ENCODE peak calls at places on chromosomes 16 and 17, in four cellular contexts. X is CD8-positive, alpha-beta T cell; J is heart right ventricle; P is cardiac muscle cell. H is an unnamed sample.

GRCh38 chr17:59456923-59457615 is 108.3 kb upstream of the DHX40 start:
- DNase-seq in X (no peak), J (no peak), P (no peak), H (no peak)

GRCh38 chr16:4309833-4310266 is 6.0 kb upstream of the GLIS2 start:
- DNase-seq in X (peak), P (peak), J (no peak), H (no peak)

GRCh38 chr16:30998852-30999761 is 11.3 kb downstream of the STX1B start:
- DNase-seq in P (no peak), J (no peak), X (no peak), H (peak)

GRCh38 chr16:29687755-29688154 is 8.8 kb downstream of the QPRT start:
- DNase-seq in J (no peak), X (no peak), P (no peak), H (no peak)

GRCh38 chr16:19005561-19006445 is 22.1 kb downstream of the TMC7 start:
- DNase-seq in P (no peak), X (no peak), J (peak), H (peak)

GRCh38 chr17:77424585-77425344 is 284.0 kb downstream of the SEC14L1 start:
- DNase-seq in X (no peak), P (peak), J (peak), H (peak)

GRCh38 chr17:9644910-9645751 is at the start of gene USP43:
- DNase-seq in P (peak), X (no peak), J (no peak), H (no peak)

GRCh38 chr17:6599364-6599763 is 41.1 kb downstream of the KIAA0753 start:
- DNase-seq in X (no peak), P (no peak), J (no peak), H (no peak)

GRCh38 chr17:3794890-3795757 is 5.9 kb downstream of the ITGAE start:
- DNase-seq in J (no peak), P (no peak), X (peak), H (no peak)

GRCh38 chr16:86016201-86016965 is 117.4 kb downstream of the IRF8 start:
- DNase-seq in X (no peak), J (peak), P (peak), H (no peak)

GRCh38 chr16:67302076-67302475 is 22.7 kb downstream of the PLEKHG4 start:
- DNase-seq in J (no peak), X (no peak), P (no peak), H (no peak)

GRCh38 chr16:49834496-49835009 is 21.4 kb downstream of the ZNF423 start:
- DNase-seq in J (peak), X (no peak), P (peak), H (no peak)

GRCh38 chr17:51487947-51488346 is 227.6 kb downstream of the UTP18 start:
- DNase-seq in X (no peak), J (no peak), P (peak), H (no peak)

GRCh38 chr17:50058296-50058945 is 2.5 kb downstream of the ITGA3 start:
- DNase-seq in P (no peak), X (no peak), J (no peak), H (no peak)

GRCh38 chr16:89410794-89411309 is 79.5 kb downstream of the ANKRD11 start:
- DNase-seq in J (peak), X (no peak), P (no peak), H (peak)

GRCh38 chr17:61984826-61985225 is 57.0 kb upstream of the INTS2 start:
- DNase-seq in J (no peak), P (no peak), X (no peak), H (no peak)

GRCh38 chr16:12729448-12729847 is 74.2 kb downstream of the CPPED1 start:
- DNase-seq in J (no peak), P (no peak), X (no peak), H (no peak)

GRCh38 chr16:70432800-70433455 is 6.0 kb downstream of the ST3GAL2 start:
- DNase-seq in P (peak), X (no peak), J (no peak), H (no peak)

GRCh38 chr16:84138824-84139627 is 6.0 kb downstream of the HSDL1 start:
- DNase-seq in X (no peak), J (peak), P (peak), H (no peak)

GRCh38 chr17:76822184-76822778 is 45.9 kb upstream of the MGAT5B start:
- DNase-seq in X (no peak), J (no peak), P (no peak), H (no peak)

GRCh38 chr16:26987631-26988030 is 79.1 kb upstream of the C16orf82 start:
- DNase-seq in J (no peak), X (no peak), P (no peak), H (no peak)

GRCh38 chr17:30234954-30235353 is 543 bp downstream of the SLC6A4 start:
- DNase-seq in J (no peak), X (no peak), P (peak), H (no peak)
- H3K4me3 ChIP-seq in J (peak), X (peak), P (peak), H (no peak)

GRCh38 chr17:82736511-82737185 is 1.2 kb downstream of the FN3K start:
- DNase-seq in J (no peak), X (no peak), P (no peak), H (no peak)

GRCh38 chr17:82737981-82738877 is 2.8 kb downstream of the FN3K start:
- DNase-seq in J (peak), P (no peak), X (no peak), H (peak)

GRCh38 chr17:82732118-82732743 is 3.2 kb upstream of the FN3K start:
- DNase-seq in X (no peak), J (no peak), P (no peak), H (no peak)

GRCh38 chr17:82729479-82730260 is 5.7 kb upstream of the FN3K start:
- DNase-seq in X (no peak), J (no peak), P (no peak), H (no peak)

GRCh38 chr17:82734987-82735866 is at the start of gene FN3K:
- DNase-seq in X (no peak), P (peak), J (peak), H (peak)
- H3K27ac ChIP-seq in X (no peak), P (peak), J (peak), H (peak)

GRCh38 chr17:57989011-57989345 is 924 bp upstream of the VEZF1 start:
- DNase-seq in P (peak), X (no peak), J (peak), H (no peak)
- TF ChIP-seq CTCF in P (no peak), X (no peak), J (no peak), H (peak)

GRCh38 chr17:56707312-56708219 is 114.1 kb downstream of the NOG start:
- DNase-seq in J (no peak), P (peak), X (no peak), H (no peak)

GRCh38 chr17:56708670-56709410 is 115.3 kb downstream of the NOG start:
- DNase-seq in P (no peak), J (no peak), X (no peak), H (no peak)

GRCh38 chr17:56715613-56716357 is 117.9 kb downstream of the C17orf67 start:
- DNase-seq in P (peak), J (peak), X (peak), H (peak)

GRCh38 chr17:56708220-56708567 is 114.7 kb downstream of the NOG start:
- DNase-seq in J (no peak), P (no peak), X (no peak), H (no peak)

DNA sequence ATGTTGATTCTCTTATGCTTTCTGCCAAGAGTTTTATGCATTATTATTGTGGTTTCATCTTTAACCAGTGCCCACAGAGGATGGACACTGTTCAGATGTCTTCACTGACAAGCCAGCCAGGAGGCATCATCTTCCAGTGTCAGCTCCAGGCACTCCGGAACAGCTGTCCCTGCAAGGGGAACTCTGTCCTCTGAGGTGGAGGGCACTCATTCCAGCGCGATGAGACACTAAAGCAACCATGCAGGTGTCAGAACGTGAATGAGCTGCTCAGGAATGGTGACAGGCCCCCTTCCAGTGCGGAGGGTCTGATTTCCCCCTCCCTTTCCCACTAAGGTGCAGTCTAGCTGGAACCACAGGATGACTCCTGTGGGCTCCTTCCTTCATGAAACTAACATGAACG is 117.5 kb downstream of the NOG start:
- DNase-seq in P (no peak), J (no peak), X (no peak), H (no peak)
- H3K4me3 ChIP-seq in P (no peak), J (no peak), X (no peak), H (no peak)